ENCODE peak calls at places on chromosomes 3 and 15, in four cellular contexts. U is K562, A is GM12878, W is H1. Z is an unnamed sample.

GRCh38 chr15:59678620-59679019 is 10.5 kb downstream of the BNIP2 start:
- DNase-seq in U (no peak), A (no peak), W (no peak), Z (no peak)

GRCh38 chr3:190265795-190266194 is 56.5 kb downstream of the CLDN1 start:
- DNase-seq in U (no peak), A (no peak), W (no peak), Z (no peak)

GRCh38 chr3:171821061-171821460 is 10.8 kb upstream of the PLD1 start:
- DNase-seq in U (no peak), A (no peak), W (no peak), Z (no peak)

GRCh38 chr3:53113293-53114010 is 16.8 kb downstream of the RFT1 start:
- DNase-seq in U (no peak), A (no peak), W (no peak), Z (no peak)

GRCh38 chr15:35383511-35383910 is 162.5 kb downstream of the DPH6 start:
- DNase-seq in U (no peak), A (no peak), W (no peak), Z (no peak)

GRCh38 chr15:84725001-84725491 is 9.1 kb upstream of the SEC11A start:
- DNase-seq in U (no peak), A (peak), W (no peak), Z (no peak)

GRCh38 chr15:73691398-73691797 is 7.2 kb downstream of the CD276 start:
- DNase-seq in U (peak), A (no peak), W (no peak), Z (no peak)

GRCh38 chr3:138971766-138972320 is 24.8 kb downstream of the FOXL2NB start:
- DNase-seq in U (no peak), A (no peak), W (peak), Z (no peak)

GRCh38 chr3:40181182-40181581 is 128.3 kb upstream of the EIF1B start:
- DNase-seq in U (no peak), A (no peak), W (peak), Z (no peak)

GRCh38 chr3:140913728-140914127 is 27.9 kb upstream of the SLC25A36 start:
- DNase-seq in U (no peak), A (no peak), W (no peak), Z (no peak)

GRCh38 chr3:55489804-55490132 is 2.7 kb upstream of the WNT5A start:
- DNase-seq in U (no peak), A (no peak), W (peak), Z (no peak)

GRCh38 chr3:188266581-188267274 is 112.8 kb downstream of the LPP start:
- DNase-seq in U (no peak), A (no peak), W (no peak), Z (no peak)

GRCh38 chr3:58173029-58173669 is 37.6 kb downstream of the DNASE1L3 start:
- DNase-seq in U (peak), A (no peak), W (no peak), Z (peak)

GRCh38 chr15:68674975-68675374 is 96.2 kb downstream of the CORO2B start:
- DNase-seq in U (no peak), A (peak), W (no peak), Z (no peak)

GRCh38 chr15:25775317-25775912 is 87.7 kb downstream of the ATP10A start:
- DNase-seq in U (no peak), A (peak), W (peak), Z (peak)

GRCh38 chr3:121621491-121621890 is 28.3 kb downstream of the FBXO40 start:
- DNase-seq in U (no peak), A (no peak), W (no peak), Z (no peak)

GRCh38 chr15:92116320-92116719 is 262.8 kb downstream of the SLCO3A1 start:
- DNase-seq in U (no peak), A (no peak), W (no peak), Z (no peak)

GRCh38 chr3:178705925-178706324 is 169.7 kb downstream of the KCNMB2 start:
- DNase-seq in U (no peak), A (no peak), W (no peak), Z (no peak)

GRCh38 chr3:93861021-93861420 is 112.7 kb downstream of the PROS1 start:
- DNase-seq in U (no peak), A (no peak), W (no peak), Z (no peak)

GRCh38 chr3:52174896-52175295 is 20.7 kb upstream of the POC1A start:
- DNase-seq in U (no peak), A (no peak), W (no peak), Z (no peak)

GRCh38 chr15:90463381-90463780 is 66.3 kb upstream of the CRTC3 start:
- DNase-seq in U (no peak), A (no peak), W (no peak), Z (no peak)

GRCh38 chr15:76776969-76777368 is 128.2 kb downstream of the SCAPER start:
- DNase-seq in U (no peak), A (no peak), W (no peak), Z (no peak)

GRCh38 chr3:132721479-132722164 is 587 bp downstream of the NPHP3 start:
- DNase-seq in U (no peak), A (no peak), W (peak), Z (peak)

GRCh38 chr3:50123394-50124361 is 31.4 kb upstream of the SEMA3F start:
- DNase-seq in U (no peak), A (no peak), W (no peak), Z (no peak)

GRCh38 chr15:36130641-36131310 is 448.6 kb upstream of the CDIN1 start:
- DNase-seq in U (no peak), A (no peak), W (no peak), Z (no peak)

GRCh38 chr3:49411550-49411967 is 217 bp downstream of the RHOA start:
- DNase-seq in U (peak), A (no peak), W (no peak), Z (peak)

GRCh38 chr15:47513496-47513895 is 203.8 kb upstream of the SEMA6D start:
- DNase-seq in U (no peak), A (no peak), W (no peak), Z (no peak)
- TF ChIP-seq BRCA1 in U (no peak), A (no peak), W (no peak), Z (no peak)

GRCh38 chr3:195009607-195010006 is 261.4 kb downstream of the XXYLT1 start:
- DNase-seq in U (no peak), A (no peak), W (no peak), Z (no peak)

GRCh38 chr3:195005759-195006555 is 265.0 kb downstream of the XXYLT1 start:
- DNase-seq in U (no peak), A (no peak), W (no peak), Z (no peak)

GRCh38 chr3:195008816-195009215 is 262.1 kb downstream of the XXYLT1 start:
- DNase-seq in U (no peak), A (no peak), W (no peak), Z (no peak)

GRCh38 chr3:195007151-195007550 is 263.8 kb downstream of the XXYLT1 start:
- DNase-seq in U (no peak), A (no peak), W (no peak), Z (no peak)

GRCh38 chr3:195007794-195008193 is 263.2 kb downstream of the XXYLT1 start:
- DNase-seq in U (no peak), A (no peak), W (no peak), Z (no peak)
- TF ChIP-seq BRCA1 in U (no peak), A (no peak), W (no peak), Z (no peak)

DNA sequence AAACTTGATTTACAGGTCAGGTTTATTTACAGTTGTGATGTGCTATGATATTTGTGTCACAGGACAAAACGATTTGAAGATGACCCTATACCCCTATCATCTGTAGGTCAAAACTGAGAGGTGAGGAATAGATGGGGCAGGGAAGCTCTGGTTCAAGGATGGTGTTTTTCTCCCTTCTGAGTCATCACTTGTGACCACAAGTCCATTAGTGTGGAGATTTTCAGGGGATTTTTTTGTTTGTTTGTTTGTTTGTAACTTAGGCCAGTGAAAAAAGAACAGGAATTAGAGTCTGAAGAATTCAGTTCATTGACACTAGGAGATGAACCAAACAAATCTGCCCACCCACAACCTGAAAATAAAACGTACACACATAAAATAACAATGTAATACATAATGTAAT is 62.7 kb upstream of the FAM98B start:
- DNase-seq in U (no peak), A (no peak), W (no peak), Z (no peak)
- TF ChIP-seq BRCA1 in U (no peak), A (no peak), W (no peak), Z (no peak)

DNA sequence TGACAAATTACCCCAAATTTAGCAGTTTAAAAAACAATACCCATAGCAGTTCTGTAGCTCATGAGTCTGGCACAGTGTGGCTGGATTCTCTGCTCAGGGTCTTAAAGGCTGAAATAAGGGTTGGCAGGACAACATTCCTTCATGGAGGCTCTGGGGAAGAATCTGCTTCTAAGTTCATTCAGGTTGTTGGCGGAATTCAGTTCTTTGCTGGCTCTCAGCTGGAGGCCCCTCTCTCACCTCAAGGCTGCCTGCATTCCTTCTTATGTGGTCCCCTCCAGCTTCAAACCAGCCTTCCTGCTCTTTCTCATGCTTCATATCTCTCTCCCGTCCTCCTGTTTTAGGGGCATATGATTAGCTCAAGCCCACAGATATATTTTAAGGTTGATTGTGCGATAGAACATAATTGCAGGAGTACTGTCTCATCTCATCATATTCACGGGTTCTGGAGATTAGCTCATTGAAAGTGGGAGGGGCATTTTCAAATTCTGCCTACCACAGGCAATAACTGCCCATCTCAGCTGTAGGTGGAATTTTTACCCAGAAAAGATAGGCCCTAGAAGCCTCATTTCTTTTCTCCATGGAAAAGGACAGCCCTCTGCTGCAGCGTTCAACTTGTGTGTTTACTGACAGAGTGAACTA is 5.6 kb upstream of the ZBTB47 start:
- DNase-seq in U (no peak), A (no peak), W (peak), Z (no peak)
- TF ChIP-seq BRCA1 in U (no peak), A (no peak), W (no peak), Z (no peak)

DNA sequence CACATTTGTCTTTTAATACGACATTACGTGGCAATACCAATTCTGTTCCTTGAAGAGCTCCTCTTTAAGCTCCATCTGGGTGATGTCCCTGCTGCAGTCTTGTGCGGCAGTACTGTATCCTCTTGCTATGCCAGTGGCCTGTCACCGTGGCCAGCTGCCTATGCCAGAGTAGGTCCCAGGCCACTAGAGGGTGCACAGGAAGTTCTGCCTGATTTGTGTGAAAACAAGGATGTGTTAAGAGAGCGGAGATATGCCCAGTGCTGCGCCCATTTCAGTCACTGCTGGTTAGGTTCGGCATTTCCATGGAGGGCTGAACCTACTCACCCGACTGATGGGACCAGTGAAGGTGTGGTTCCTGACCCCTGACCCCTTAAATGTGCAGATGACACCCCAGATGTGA is 25.2 kb downstream of the NIPA1 start:
- DNase-seq in U (no peak), A (no peak), W (no peak), Z (peak)
- TF ChIP-seq BRCA1 in U (no peak), A (no peak), W (no peak), Z (no peak)

GRCh38 chr3:107633327-107634141 is 110.8 kb downstream of the BBX start:
- DNase-seq in U (no peak), A (peak), W (no peak), Z (no peak)

GRCh38 chr3:107629556-107629955 is 106.8 kb downstream of the BBX start:
- DNase-seq in U (no peak), A (no peak), W (no peak), Z (no peak)

GRCh38 chr3:107632576-107632975 is 109.8 kb downstream of the BBX start:
- DNase-seq in U (no peak), A (no peak), W (no peak), Z (no peak)

GRCh38 chr3:107627962-107628542 is 105.3 kb downstream of the BBX start:
- DNase-seq in U (no peak), A (no peak), W (no peak), Z (no peak)

GRCh38 chr3:107630779-107631178 is 108.0 kb downstream of the BBX start:
- DNase-seq in U (no peak), A (no peak), W (no peak), Z (no peak)
- TF ChIP-seq BRCA1 in U (no peak), A (no peak), W (no peak), Z (no peak)

Z was measured in HepG2.